ENCODE peak calls at places on chromosome 4, in ten cellular contexts. X is pancreas, D is neural crest cell, V is GM20000, C is GM13976, O is WTC11, R is fibroblast of the aortic adventitia, P is fibroblast of lung, W is lower lobe of right lung, K is choroid plexus epithelial cell. H is an unnamed sample.

GRCh38 chr4:40564004-40564403 is 65.7 kb downstream of the RBM47 start:
- DNase-seq in X (no peak), D (no peak), V (no peak), C (no peak), O (no peak), R (no peak), P (no peak), W (no peak), K (no peak), H (no peak)

GRCh38 chr4:184437565-184437964 is 36.8 kb downstream of the IRF2 start:
- DNase-seq in X (no peak), D (no peak), V (no peak), C (no peak), O (no peak), R (no peak), P (no peak), W (no peak), K (no peak), H (no peak)

GRCh38 chr4:171561419-171561818 is 251.8 kb upstream of the GALNTL6 start:
- DNase-seq in X (no peak), D (no peak), V (no peak), C (no peak), O (no peak), R (no peak), P (no peak), W (no peak), K (no peak), H (no peak)

GRCh38 chr4:54499308-54500074 is 158.3 kb upstream of the KIT start:
- DNase-seq in X (no peak), D (no peak), V (no peak), C (no peak), O (no peak), R (no peak), P (no peak), W (no peak), K (peak), H (no peak)

GRCh38 chr4:141713771-141714445 is 77.5 kb downstream of the IL15 start:
- DNase-seq in X (no peak), D (no peak), V (no peak), C (no peak), O (no peak), R (peak), P (peak), W (no peak), K (peak), H (no peak)

GRCh38 chr4:84171871-84172270 is 327.2 kb downstream of the NKX6-1 start:
- DNase-seq in X (no peak), D (no peak), V (no peak), C (no peak), O (no peak), R (no peak), P (no peak), W (no peak), K (no peak), H (no peak)

GRCh38 chr4:112038861-112039260 is 106.4 kb upstream of the FAM241A start:
- DNase-seq in X (no peak), D (no peak), V (no peak), C (no peak), O (no peak), R (peak), P (no peak), W (no peak), K (peak), H (no peak)

GRCh38 chr4:121696641-121697461 is at the start of gene ANXA5:
- DNase-seq in X (peak), D (peak), V (peak), C (peak), O (peak), R (peak), P (peak), W (peak), K (peak), H (peak)

GRCh38 chr4:101871962-101872676 is 81.6 kb downstream of the BANK1 start:
- DNase-seq in X (no peak), D (no peak), V (no peak), C (no peak), O (no peak), R (no peak), P (no peak), W (no peak), K (no peak), H (no peak)

GRCh38 chr4:176499518-176499917 is 179.8 kb downstream of the SPCS3 start:
- DNase-seq in X (no peak), D (no peak), V (no peak), C (no peak), O (no peak), R (peak), P (peak), W (no peak), K (peak), H (no peak)

GRCh38 chr4:145494666-145495065 is 13.0 kb downstream of the SMAD1 start:
- DNase-seq in X (no peak), D (no peak), V (no peak), C (no peak), O (no peak), R (no peak), P (no peak), W (no peak), K (no peak), H (no peak)

GRCh38 chr4:27666943-27667342 is 806.3 kb downstream of the STIM2 start:
- DNase-seq in X (no peak), D (no peak), V (no peak), C (no peak), O (peak), R (no peak), P (peak), W (no peak), K (peak), H (no peak)

GRCh38 chr4:76308548-76308947 is 2.0 kb downstream of the STBD1 start:
- DNase-seq in X (peak), D (no peak), V (no peak), C (no peak), O (no peak), R (no peak), P (no peak), W (no peak), K (peak), H (no peak)

GRCh38 chr4:11634283-11634682 is 205.6 kb upstream of the HS3ST1 start:
- DNase-seq in X (no peak), D (no peak), V (no peak), C (no peak), O (no peak), R (no peak), P (no peak), W (no peak), K (no peak), H (no peak)

GRCh38 chr4:81198151-81198550 is 16.9 kb downstream of the PRKG2 start:
- DNase-seq in X (peak), D (no peak), V (no peak), C (no peak), O (no peak), R (no peak), P (no peak), W (peak), K (no peak), H (no peak)

GRCh38 chr4:157127571-157127970 is 51.6 kb downstream of the GLRB start:
- DNase-seq in X (no peak), D (no peak), V (no peak), C (no peak), O (no peak), R (no peak), P (no peak), W (no peak), K (no peak), H (no peak)

GRCh38 chr4:157128395-157128794 is 52.4 kb downstream of the GLRB start:
- DNase-seq in X (no peak), D (no peak), V (no peak), C (no peak), O (no peak), R (peak), P (peak), W (no peak), K (peak), H (no peak)
- TF ChIP-seq CTCF in X (no peak), D (no peak), V (no peak), C (no peak), O (no peak), R (peak), P (peak), W (no peak), K (peak), H (no peak)

GRCh38 chr4:14254252-14254651 is 626.7 kb upstream of the BOD1L1 start:
- DNase-seq in X (peak), D (peak), V (peak), C (no peak), O (peak), R (peak), P (peak), W (peak), K (peak), H (peak)
- TF ChIP-seq CTCF in X (peak), D (peak), V (peak), C (peak), O (peak), R (peak), P (peak), W (peak), K (peak), H (peak)

GRCh38 chr4:175440776-175441175 is 371.3 kb downstream of the GPM6A start:
- DNase-seq in X (no peak), D (no peak), V (no peak), C (no peak), O (no peak), R (peak), P (no peak), W (no peak), K (peak), H (no peak)
- TF ChIP-seq CTCF in X (no peak), D (no peak), V (no peak), C (no peak), O (no peak), R (no peak), P (no peak), W (no peak), K (no peak), H (no peak)

DNA sequence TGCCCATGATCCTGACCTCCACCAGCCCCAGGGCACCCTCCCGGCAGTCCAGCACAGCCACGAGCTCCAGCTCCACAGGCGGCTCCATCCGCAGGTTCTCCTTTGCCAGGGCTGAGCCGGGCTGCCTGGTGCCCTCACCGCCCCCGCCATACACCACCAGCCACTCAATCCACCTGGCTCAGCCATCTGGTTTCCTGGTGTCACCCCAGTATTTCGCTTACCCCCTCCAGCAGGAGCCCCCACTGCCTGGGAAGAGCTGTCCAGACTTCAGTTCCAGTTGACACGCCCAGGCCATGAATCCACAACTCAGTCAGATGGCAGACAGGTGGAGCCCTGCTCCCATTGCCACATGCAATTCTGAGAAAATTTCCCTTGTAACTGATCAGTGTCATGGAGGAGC is 3.9 kb downstream of the SHISA3 start:
- DNase-seq in X (no peak), D (no peak), V (no peak), C (no peak), O (no peak), R (no peak), P (no peak), W (no peak), K (no peak), H (no peak)
- TF ChIP-seq CTCF in X (no peak), D (no peak), V (no peak), C (no peak), O (no peak), R (no peak), P (no peak), W (no peak), K (no peak), H (no peak)

DNA sequence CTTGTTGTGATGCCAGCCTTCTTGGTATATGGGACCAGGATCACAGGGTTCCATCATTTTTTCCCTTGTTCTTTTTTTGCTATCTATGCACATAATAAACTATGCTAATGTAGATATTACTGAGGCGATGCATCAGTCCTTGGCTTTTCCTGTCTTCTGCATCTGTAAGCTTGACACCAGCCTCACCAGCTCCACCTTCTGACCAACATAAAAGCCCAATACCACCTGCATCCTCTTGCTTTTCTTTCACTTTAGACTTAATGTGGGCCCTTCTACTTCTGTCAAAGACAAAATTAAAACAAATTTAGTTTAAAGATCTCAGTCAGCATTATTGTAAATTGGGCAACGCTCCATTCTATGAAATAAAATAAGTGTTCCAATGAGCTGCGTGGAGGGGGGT is 1718.8 kb upstream of the PCDH10 start:
- DNase-seq in X (no peak), D (no peak), V (no peak), C (no peak), O (no peak), R (no peak), P (no peak), W (no peak), K (peak), H (no peak)
- TF ChIP-seq CTCF in X (no peak), D (no peak), V (peak), C (peak), O (no peak), R (no peak), P (no peak), W (no peak), K (no peak), H (no peak)

GRCh38 chr4:147730333-147730732 is 1.6 kb upstream of the ARHGAP10 start:
- DNase-seq in X (no peak), D (no peak), V (no peak), C (no peak), O (no peak), R (no peak), P (no peak), W (no peak), K (peak), H (no peak)
- TF ChIP-seq CTCF in X (no peak), D (peak), V (no peak), C (no peak), O (no peak), R (peak), P (peak), W (no peak), K (peak), H (no peak)

DNA sequence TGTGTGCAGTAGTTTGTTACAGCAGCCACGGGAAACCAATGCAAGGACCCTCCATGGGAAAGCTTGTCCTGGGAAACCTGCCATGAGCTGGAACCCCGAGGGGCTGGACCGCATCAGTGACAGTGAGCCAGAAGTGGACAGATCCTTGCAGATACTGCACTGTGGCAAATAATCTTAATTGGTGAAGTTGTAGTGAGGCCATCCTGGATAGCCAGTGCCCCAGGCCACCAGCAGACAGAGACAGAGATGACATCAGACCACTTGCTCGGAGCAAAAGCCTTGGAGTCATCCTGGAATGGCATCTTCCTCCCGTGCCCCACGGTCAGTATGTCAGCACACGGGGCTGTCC is 35.2 kb upstream of the SORCS2 start:
- DNase-seq in X (peak), D (no peak), V (no peak), C (no peak), O (no peak), R (no peak), P (no peak), W (no peak), K (no peak), H (no peak)
- TF ChIP-seq CTCF in X (no peak), D (no peak), V (no peak), C (no peak), O (no peak), R (no peak), P (no peak), W (no peak), K (no peak), H (no peak)

GRCh38 chr4:156293657-156294297 is 340.1 kb upstream of the CTSO start:
- DNase-seq in X (no peak), D (no peak), V (no peak), C (no peak), O (no peak), R (peak), P (peak), W (no peak), K (peak), H (no peak)

GRCh38 chr4:156298230-156298629 is 344.6 kb upstream of the CTSO start:
- DNase-seq in X (no peak), D (no peak), V (no peak), C (no peak), O (no peak), R (peak), P (peak), W (no peak), K (peak), H (no peak)

GRCh38 chr4:156295676-156296075 is 342.0 kb upstream of the CTSO start:
- DNase-seq in X (no peak), D (no peak), V (no peak), C (no peak), O (no peak), R (peak), P (peak), W (no peak), K (peak), H (no peak)

GRCh38 chr4:156291317-156291716 is 337.7 kb upstream of the CTSO start:
- DNase-seq in X (no peak), D (no peak), V (no peak), C (no peak), O (no peak), R (peak), P (peak), W (no peak), K (peak), H (no peak)

GRCh38 chr4:156294577-156294976 is 340.9 kb upstream of the CTSO start:
- DNase-seq in X (no peak), D (no peak), V (peak), C (no peak), O (no peak), R (peak), P (peak), W (no peak), K (peak), H (no peak)
- TF ChIP-seq CTCF in X (no peak), D (peak), V (no peak), C (no peak), O (no peak), R (peak), P (peak), W (no peak), K (peak), H (peak)

DNA sequence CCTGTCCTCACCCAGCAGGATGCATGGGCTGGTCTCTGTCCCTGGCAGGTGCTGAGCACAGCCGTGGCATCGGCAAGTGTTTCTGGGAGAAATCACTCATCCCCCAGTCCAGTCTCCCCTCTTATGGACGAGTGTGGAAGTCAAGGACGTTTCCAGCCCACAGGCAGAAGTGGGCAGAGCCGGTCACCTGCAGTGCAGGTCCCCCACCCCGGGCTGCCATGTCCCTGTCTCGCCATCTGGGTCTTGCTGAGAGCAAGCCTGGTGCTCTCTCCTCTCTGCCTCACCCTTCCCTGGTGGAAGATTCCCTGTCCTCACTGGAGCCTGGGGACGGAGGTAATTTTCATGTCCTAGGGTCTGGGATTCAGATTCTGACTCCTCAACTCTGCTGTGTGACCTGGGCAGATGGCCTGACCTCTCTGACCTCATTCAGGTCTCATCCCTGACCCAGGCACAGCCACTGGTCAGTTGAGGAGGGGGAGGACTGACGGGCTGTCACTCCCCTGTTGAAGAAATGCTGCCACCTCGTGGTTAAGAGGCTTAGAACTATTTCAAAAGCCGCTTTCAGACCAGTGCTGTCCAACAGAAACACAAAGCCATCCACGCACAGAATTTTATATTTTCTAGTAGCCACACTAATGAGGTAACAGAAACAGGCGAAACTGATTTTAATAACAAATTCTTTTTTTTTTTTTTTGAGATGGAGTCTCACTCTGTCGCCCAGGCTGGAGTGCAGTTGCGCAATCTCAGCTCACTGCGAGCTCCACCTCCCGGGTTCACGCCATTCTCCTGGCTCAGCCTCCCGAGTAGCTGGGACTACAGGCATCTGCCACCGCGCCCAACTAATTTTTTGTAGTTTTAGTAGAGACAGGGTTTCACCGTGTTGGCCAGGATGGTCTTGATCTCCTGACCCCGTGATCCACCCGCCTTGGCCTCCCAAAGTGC is 1.8 kb downstream of the CPZ start:
- DNase-seq in X (no peak), D (peak), V (peak), C (peak), O (peak), R (peak), P (peak), W (no peak), K (peak), H (peak)
- TF ChIP-seq CTCF in X (peak), D (peak), V (peak), C (peak), O (peak), R (peak), P (peak), W (peak), K (peak), H (peak)

DNA sequence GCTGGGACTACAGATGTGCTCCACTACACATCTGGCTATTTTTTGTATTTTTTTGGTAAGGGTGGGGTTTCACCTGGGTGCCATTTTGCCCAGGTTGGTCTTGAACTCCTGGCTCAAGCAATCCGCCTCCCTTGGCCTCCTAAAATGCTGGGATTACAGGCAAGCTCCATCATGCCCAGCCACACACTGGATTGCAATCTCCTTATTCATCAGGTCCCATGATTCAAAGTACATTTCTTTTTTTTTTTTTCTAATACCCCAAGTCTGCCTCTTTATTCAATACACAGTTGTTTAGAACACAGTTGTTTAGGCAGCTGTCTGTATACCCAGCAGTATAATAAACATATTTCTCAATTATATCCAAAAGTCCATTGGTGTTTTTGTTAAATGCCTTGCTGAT is 130.3 kb upstream of the ARSJ start:
- DNase-seq in X (no peak), D (no peak), V (no peak), C (no peak), O (no peak), R (no peak), P (no peak), W (no peak), K (no peak), H (no peak)
- TF ChIP-seq CTCF in X (no peak), D (no peak), V (no peak), C (no peak), O (no peak), R (no peak), P (no peak), W (no peak), K (no peak), H (no peak)

H was measured in nephron progenitor cell.